ENCODE peak calls at places on chromosomes 12 and 14, in four cellular contexts. R is activated T-helper 1 cell treated with Interleukin-2 at 50 U/mL for 16 hours, H is uterus, Q is EH. S is an unnamed sample.

GRCh38 chr12:124949779-124950728 is 35.6 kb upstream of the UBC start:
- DNase-seq in H (no peak), Q (no peak), R (no peak), S (no peak)

GRCh38 chr12:6960291-6961277 is 9.4 kb downstream of the PTPN6 start:
- DNase-seq in H (no peak), Q (peak; percentile 66), R (no peak), S (no peak)

GRCh38 chr14:25121342-25122129 is 71.6 kb upstream of the STXBP6 start:
- DNase-seq in R (no peak), H (no peak), Q (peak; percentile 95), S (no peak)

GRCh38 chr12:69161835-69162234 is 77.5 kb upstream of the CPSF6 start:
- DNase-seq in H (no peak), R (no peak), Q (peak; percentile 10), S (no peak)

GRCh38 chr14:66401447-66402095 is 84.6 kb upstream of the CCDC196 start:
- DNase-seq in Q (no peak), H (no peak), R (no peak), S (no peak)

GRCh38 chr12:92398565-92399309 is 253.1 kb upstream of the BTG1 start:
- DNase-seq in R (no peak), H (no peak), Q (no peak), S (no peak)

GRCh38 chr12:57614178-57614947 is 3.1 kb downstream of the ARHGEF25 start:
- DNase-seq in R (no peak), H (peak; percentile 49), Q (peak; percentile 55), S (no peak)

GRCh38 chr12:123571343-123571813 is 13.0 kb upstream of the TMED2 start:
- DNase-seq in H (peak; percentile 51), Q (peak; percentile 81), R (no peak), S (peak; percentile 81)

GRCh38 chr14:59389936-59390335 is 75.2 kb downstream of the GPR135 start:
- DNase-seq in H (no peak), Q (peak; percentile 39), R (no peak), S (no peak)

GRCh38 chr12:124681779-124682391 is 114.5 kb upstream of the NCOR2 start:
- DNase-seq in H (peak; percentile 84), Q (peak; percentile 78), R (no peak), S (no peak)

GRCh38 chr12:50220357-50221061 is 53.3 kb upstream of the CERS5 start:
- DNase-seq in Q (peak; percentile 77), H (no peak), R (no peak), S (no peak)

GRCh38 chr14:99606359-99606758 is 2.4 kb upstream of the CCDC85C start:
- DNase-seq in Q (no peak), R (no peak), H (no peak), S (no peak)

GRCh38 chr12:1837541-1838206 is 17.3 kb downstream of the LRTM2 start:
- DNase-seq in R (no peak), Q (peak; percentile 69), H (no peak), S (peak; percentile 19)

GRCh38 chr12:79156846-79157463 is 292.4 kb downstream of the SYT1 start:
- DNase-seq in H (no peak), Q (no peak), R (no peak), S (no peak)

GRCh38 chr12:75444444-75445136 is 36.0 kb upstream of the GLIPR1 start:
- DNase-seq in Q (peak; percentile 77), R (no peak), H (no peak), S (no peak)

GRCh38 chr12:42473130-42473529 is 116.4 kb downstream of the PRICKLE1 start:
- DNase-seq in Q (peak; percentile 85), H (no peak), R (no peak), S (peak; percentile 67)

GRCh38 chr12:108701779-108702435 is 29.4 kb downstream of the CORO1C start:
- DNase-seq in Q (no peak), R (no peak), H (no peak), S (no peak)

GRCh38 chr12:1474059-1474537 is 120.3 kb downstream of the FBXL14 start:
- DNase-seq in R (no peak), Q (peak; percentile 99), H (no peak), S (peak; percentile 98)

GRCh38 chr12:94099191-94099983 is 49.0 kb upstream of the PLXNC1 start:
- DNase-seq in Q (peak; percentile 91), R (no peak), H (no peak), S (no peak)

GRCh38 chr12:43758247-43758727 is 303 bp downstream of the PUS7L start:
- DNase-seq in H (peak; percentile 42), R (peak; percentile 3), Q (peak; percentile 47), S (no peak)

GRCh38 chr14:103127356-103127755 is 4.1 kb downstream of the TNFAIP2 start:
- DNase-seq in R (no peak), H (peak; percentile 27), Q (no peak), S (no peak)

GRCh38 chr12:46209914-46210834 is 58.7 kb downstream of the SLC38A1 start:
- DNase-seq in Q (no peak), H (peak; percentile 38), R (no peak), S (no peak)

S was measured in GM04503.